ENCODE peak calls at places on chromosomes 4 and X, in nine cellular contexts. H, G, S, U, T, L, Q, Z and A are unnamed samples.

GRCh38 chr4:106803107-106803506 is 233.0 kb downstream of the DKK2 start:
- DNase-seq in S (no peak), U (no peak), H (no peak), Q (no peak), L (no peak), G (no peak), Z (no peak), T (no peak), A (no peak)

GRCh38 chrX:1164322-1165288 is 47.8 kb downstream of the CRLF2 start:
- DNase-seq in H (no peak), L (no peak), Q (peak; percentile 13), Z (no peak), T (peak; percentile 41), U (peak; percentile 29), S (peak; percentile 50), G (no peak), A (peak; percentile 33)

GRCh38 chr4:152972821-152973613 is 36.9 kb downstream of the FHDC1 start:
- DNase-seq in S (peak; percentile 16), T (no peak), Z (no peak), U (no peak), H (no peak), L (peak; percentile 82), Q (no peak), G (no peak), A (no peak)

GRCh38 chrX:10433296-10433965 is 187.0 kb downstream of the MID1 start:
- DNase-seq in Z (no peak), S (no peak), H (no peak), Q (no peak), T (no peak), U (no peak), G (no peak), L (no peak), A (no peak)

GRCh38 chr4:97912151-97912550 is 231.1 kb downstream of the STPG2 start:
- DNase-seq in G (no peak), Z (no peak), Q (peak; percentile 36), S (no peak), H (no peak), T (no peak), U (no peak), L (no peak), A (no peak)

GRCh38 chr4:80412322-80412721 is 76.8 kb downstream of the CFAP299 start:
- DNase-seq in G (no peak), L (no peak), U (no peak), S (no peak), H (no peak), T (no peak), Z (no peak), Q (no peak), A (no peak)

GRCh38 chr4:7747062-7747385 is 192.6 kb downstream of the AFAP1 start:
- DNase-seq in Q (no peak), Z (peak; percentile 54), L (no peak), T (no peak), S (no peak), G (no peak), H (peak; percentile 61), U (no peak), A (no peak)

GRCh38 chr4:127799711-127800110 is 17.6 kb downstream of the HSPA4L start:
- DNase-seq in U (no peak), H (no peak), Z (no peak), S (no peak), G (no peak), T (no peak), Q (no peak), L (no peak), A (no peak)

GRCh38 chr4:154911097-154911496 is 130.0 kb downstream of the RBM46 start:
- DNase-seq in H (no peak), Z (no peak), Q (no peak), U (no peak), L (no peak), G (no peak), S (peak; percentile 41), T (no peak), A (no peak)

GRCh38 chr4:51850294-51850693 is 7.3 kb downstream of the DCUN1D4 start:
- DNase-seq in H (no peak), S (no peak), U (no peak), Q (no peak), G (no peak), L (no peak), Z (no peak), T (no peak), A (no peak)

GRCh38 chr4:77172336-77172735 is 15.3 kb downstream of the CCNG2 start:
- DNase-seq in L (peak; percentile 91), Z (no peak), H (no peak), S (no peak), T (no peak), G (no peak), Q (no peak), U (no peak), A (no peak)

GRCh38 chr4:176309772-176310171 is 10.0 kb upstream of the SPCS3 start:
- DNase-seq in U (no peak), H (no peak), S (no peak), Q (no peak), L (peak; percentile 23), G (no peak), T (no peak), Z (no peak), A (no peak)

GRCh38 chr4:125368684-125369083 is 53.9 kb downstream of the FAT4 start:
- DNase-seq in T (no peak), Q (no peak), G (no peak), S (no peak), H (no peak), L (peak; percentile 29), Z (no peak), U (no peak), A (no peak)

GRCh38 chrX:146435472-146435871 is 374.1 kb upstream of the CXorf51B start:
- DNase-seq in T (no peak), L (no peak), S (no peak), Q (no peak), G (no peak), H (no peak), U (no peak), Z (no peak), A (no peak)

GRCh38 chrX:146433771-146434170 is 375.8 kb upstream of the CXorf51B start:
- DNase-seq in Q (no peak), H (no peak), T (no peak), Z (no peak), U (no peak), S (no peak), L (no peak), G (no peak), A (no peak)
- H3K9me3 ChIP-seq in Q (no peaks in the 10 kb centered on the region), H (no peaks in the 10 kb centered on the region), T (no peaks in the 10 kb centered on the region), Z (no peaks in the 10 kb centered on the region), U (no peaks in the 10 kb centered on the region), S (peaks cover 23% of the 10 kb centered on the region), L (peaks cover 10% of the 10 kb centered on the region), G (no peaks in the 10 kb centered on the region), A (no peaks in the 10 kb centered on the region)

GRCh38 chr4:271492-272103 is 33.7 kb downstream of the ZNF732 start:
- DNase-seq in S (no peak), U (no peak), T (no peak), Z (no peak), L (no peak), H (no peak), Q (no peak), G (no peak), A (no peak)

GRCh38 chr4:273312-274017 is 31.8 kb downstream of the ZNF732 start:
- DNase-seq in T (no peak), L (no peak), H (no peak), Z (no peak), U (no peak), G (no peak), Q (no peak), S (no peak), A (no peak)
- H3K9me3 ChIP-seq in T (peaks cover 31% of the 10 kb centered on the region), L (peaks cover 47% of the 10 kb centered on the region), H (peaks cover 91% of the 10 kb centered on the region), Z (peaks cover 50% of the 10 kb centered on the region), U (peaks cover 57% of the 10 kb centered on the region), G (peaks cover 68% of the 10 kb centered on the region), Q (peaks cover 53% of the 10 kb centered on the region), S (peaks cover 41% of the 10 kb centered on the region), A (peaks cover 9% of the 10 kb centered on the region)

DNA sequence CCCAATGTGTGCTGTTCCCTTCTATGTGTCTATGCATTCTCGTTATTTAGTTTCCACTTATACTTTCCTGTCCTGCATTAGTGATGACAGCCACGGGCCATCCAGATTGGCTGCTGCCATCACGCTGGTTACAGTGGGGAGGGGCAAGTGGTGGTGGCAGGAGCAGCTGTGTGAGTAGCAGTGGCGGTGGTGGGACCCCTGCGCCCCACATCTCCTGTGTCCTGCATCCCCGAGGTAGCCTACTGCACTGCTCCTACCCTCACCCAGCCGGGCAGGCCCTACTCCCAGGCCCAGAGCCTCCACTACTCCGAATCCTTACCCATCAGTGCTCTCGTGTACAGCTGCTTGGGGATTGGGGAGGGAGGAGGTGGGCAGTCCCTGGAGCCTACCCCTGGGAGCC is 798.7 kb upstream of the AGA start:
- DNase-seq in H (peak; percentile 7), L (no peak), T (no peak), Z (no peak), U (no peak), S (no peak), Q (no peak), G (no peak), A (no peak)
- H3K9me3 ChIP-seq in H (no peaks in the 10 kb centered on the region), L (peaks cover 8% of the 10 kb centered on the region), T (no peaks in the 10 kb centered on the region), Z (no peaks in the 10 kb centered on the region), U (no peaks in the 10 kb centered on the region), S (no peaks in the 10 kb centered on the region), Q (peaks cover 15% of the 10 kb centered on the region), G (no peaks in the 10 kb centered on the region), A (no peaks in the 10 kb centered on the region)

GRCh38 chr4:71872767-71873422 is 89.0 kb upstream of the GC start:
- DNase-seq in S (no peak), L (no peak), G (no peak), Q (no peak), H (no peak), U (no peak), Z (no peak), T (no peak), A (no peak)
- H3K9me3 ChIP-seq in S (no peaks in the 10 kb centered on the region), L (no peaks in the 10 kb centered on the region), G (no peaks in the 10 kb centered on the region), Q (no peaks in the 10 kb centered on the region), H (no peaks in the 10 kb centered on the region), U (no peaks in the 10 kb centered on the region), Z (no peaks in the 10 kb centered on the region), T (no peaks in the 10 kb centered on the region), A (no peaks in the 10 kb centered on the region)

GRCh38 chr4:4856071-4857000 is 3.1 kb upstream of the MSX1 start:
- DNase-seq in S (no peak), U (peak; percentile 31), Q (peak; percentile 38), T (peak; percentile 58), Z (no peak), G (no peak), L (no peak), H (peak; percentile 13), A (no peak)
- H3K9me3 ChIP-seq in S (no peaks in the 10 kb centered on the region), U (no peaks in the 10 kb centered on the region), Q (no peaks in the 10 kb centered on the region), T (no peaks in the 10 kb centered on the region), Z (no peaks in the 10 kb centered on the region), G (no peaks in the 10 kb centered on the region), L (peaks cover 3% of the 10 kb centered on the region), H (no peaks in the 10 kb centered on the region), A (no peaks in the 10 kb centered on the region)